ENCODE peak calls at places on chromosomes 6 and 20, in four cellular contexts. D is foreskin keratinocyte, V is endothelial cell of umbilical vein, H is mucosa of descending colon. M is an unnamed sample.

GRCh38 chr20:51731771-51732453 is 36.3 kb downstream of the ATP9A start:
- DNase-seq in V (no peak), H (no peak), D (no peak), M (no peak)

GRCh38 chr20:54468082-54468481 is 7.3 kb upstream of the DOK5 start:
- DNase-seq in D (no peak), H (no peak), V (no peak), M (no peak)

GRCh38 chr6:36848658-36849441 is 9.6 kb upstream of the CPNE5 start:
- DNase-seq in D (peak), V (peak), H (peak), M (no peak)

GRCh38 chr20:38192323-38192885 is 27.3 kb upstream of the TGM2 start:
- DNase-seq in V (no peak), D (no peak), H (no peak), M (no peak)

GRCh38 chr6:36374194-36374593 is 13.3 kb downstream of the ETV7 start:
- DNase-seq in V (no peak), H (no peak), D (no peak), M (no peak)

GRCh38 chr6:37289931-37290330 is 32.0 kb upstream of the TMEM217 start:
- DNase-seq in D (no peak), V (no peak), H (no peak), M (no peak)

GRCh38 chr6:81003156-81003555 is 749.3 kb downstream of the TENT5A start:
- DNase-seq in H (no peak), V (no peak), D (peak), M (no peak)

GRCh38 chr6:119261944-119262284 is 87.6 kb downstream of the MAN1A1 start:
- DNase-seq in D (no peak), V (no peak), H (no peak), M (no peak)

GRCh38 chr20:35721621-35722020 is 20.4 kb downstream of the RBM39 start:
- DNase-seq in H (no peak), V (no peak), D (no peak), M (no peak)

GRCh38 chr6:4125933-4126864 is 9.2 kb downstream of the ECI2 start:
- DNase-seq in H (no peak), V (peak), D (peak), M (peak)
- TF ChIP-seq CTCF in H (no peak), V (peak), D (peak), M (no peak)

GRCh38 chr6:135185483-135185882 is 4.4 kb downstream of the MYB start:
- DNase-seq in D (peak), H (no peak), V (no peak), M (peak)

GRCh38 chr6:135181333-135182119 is 418 bp downstream of the MYB start:
- DNase-seq in D (peak), V (peak), H (peak), M (no peak)

GRCh38 chr6:135182993-135183531 is 2.0 kb downstream of the MYB start:
- DNase-seq in H (peak), D (peak), V (no peak), M (no peak)

GRCh38 chr6:135182120-135182992 is 1.2 kb downstream of the MYB start:
- DNase-seq in D (peak), H (peak), V (peak), M (no peak)

DNA sequence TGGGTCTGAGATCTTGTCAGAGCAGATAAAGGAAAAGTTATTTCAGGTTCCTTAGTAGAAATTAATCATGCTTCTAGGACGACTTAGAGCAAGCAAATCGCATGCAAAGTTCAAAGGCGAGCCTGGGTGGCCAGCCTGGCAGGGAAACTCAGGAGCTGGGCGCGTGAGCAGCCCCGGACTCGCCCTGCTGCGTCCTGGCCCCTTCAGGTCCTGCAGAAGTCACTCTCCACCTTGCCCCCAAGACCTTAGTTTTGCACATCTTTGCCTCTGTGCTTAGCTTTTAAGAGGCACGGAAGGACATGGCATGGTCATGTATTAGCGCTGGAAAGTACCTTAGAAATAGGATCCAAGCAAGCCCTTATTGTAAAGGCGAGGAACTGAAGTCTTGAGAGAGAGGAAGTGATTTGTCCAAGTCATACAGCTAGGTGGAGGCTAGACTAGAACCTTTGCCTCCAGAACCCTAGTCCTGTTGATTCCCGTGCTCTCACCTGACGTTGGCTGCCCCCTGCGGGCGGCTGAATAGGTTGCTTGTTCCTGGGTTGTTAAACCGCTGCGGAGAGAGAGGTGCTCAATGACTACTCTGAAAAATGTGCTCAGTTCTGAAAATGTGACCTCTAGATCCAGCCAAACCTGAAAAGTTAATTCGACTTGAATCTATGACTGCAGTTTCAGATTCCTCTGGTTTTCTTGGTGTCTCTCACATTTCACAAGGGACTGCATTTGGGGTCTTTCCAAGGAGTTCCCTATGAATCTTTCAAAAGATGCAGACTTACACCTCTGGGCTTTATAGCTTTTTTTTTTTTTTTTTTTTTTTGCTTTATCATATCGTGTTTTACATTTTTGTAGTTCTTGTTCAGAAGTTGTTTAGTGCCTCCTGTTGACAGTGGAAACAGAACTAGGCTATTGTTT is 2.7 kb downstream of the MYB start:
- DNase-seq in H (peak), D (peak), V (peak), M (no peak)
- TF ChIP-seq CTCF in H (no peak), D (peak), V (peak), M (peak)

GRCh38 chr6:112086744-112087135 is 542 bp downstream of the TUBE1 start:
- DNase-seq in D (peak), H (no peak), V (peak), M (peak)
- TF ChIP-seq CTCF in D (peak), H (no peak), V (no peak), M (peak)

DNA sequence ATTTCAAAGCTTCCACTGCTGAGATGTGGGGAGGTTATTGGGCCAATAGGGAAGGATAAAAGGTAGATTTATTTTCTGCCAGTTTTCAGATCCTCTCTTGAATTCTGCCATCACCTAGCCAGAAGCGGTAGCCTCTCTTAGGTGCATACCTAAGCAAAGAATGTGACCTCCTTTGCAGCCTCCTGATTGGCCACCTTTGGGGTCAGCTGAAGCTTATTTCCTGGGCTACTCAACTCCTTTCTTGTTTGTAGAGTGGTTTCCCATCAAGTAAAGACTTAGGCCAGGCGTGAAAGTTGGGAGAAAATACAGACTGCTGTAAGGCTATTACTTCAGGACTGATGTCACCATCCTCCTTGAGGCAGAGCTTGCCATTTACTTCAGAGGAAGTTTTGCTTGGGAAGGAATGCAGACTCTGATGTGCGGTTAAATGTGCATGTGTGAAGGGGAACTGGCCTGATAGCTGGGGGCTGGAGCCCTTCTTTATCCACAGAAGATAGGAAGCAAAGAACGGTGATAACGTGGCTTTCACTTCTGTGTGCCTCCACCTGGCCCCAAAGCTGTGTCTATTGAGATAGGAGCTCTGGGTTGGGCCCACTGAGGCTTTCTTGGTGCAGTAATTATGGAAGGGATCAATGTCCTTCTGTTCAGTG is 70.1 kb downstream of the TRMT11 start:
- DNase-seq in H (no peak), D (no peak), V (no peak), M (no peak)
- TF ChIP-seq CTCF in H (no peak), D (no peak), V (no peak), M (no peak)

DNA sequence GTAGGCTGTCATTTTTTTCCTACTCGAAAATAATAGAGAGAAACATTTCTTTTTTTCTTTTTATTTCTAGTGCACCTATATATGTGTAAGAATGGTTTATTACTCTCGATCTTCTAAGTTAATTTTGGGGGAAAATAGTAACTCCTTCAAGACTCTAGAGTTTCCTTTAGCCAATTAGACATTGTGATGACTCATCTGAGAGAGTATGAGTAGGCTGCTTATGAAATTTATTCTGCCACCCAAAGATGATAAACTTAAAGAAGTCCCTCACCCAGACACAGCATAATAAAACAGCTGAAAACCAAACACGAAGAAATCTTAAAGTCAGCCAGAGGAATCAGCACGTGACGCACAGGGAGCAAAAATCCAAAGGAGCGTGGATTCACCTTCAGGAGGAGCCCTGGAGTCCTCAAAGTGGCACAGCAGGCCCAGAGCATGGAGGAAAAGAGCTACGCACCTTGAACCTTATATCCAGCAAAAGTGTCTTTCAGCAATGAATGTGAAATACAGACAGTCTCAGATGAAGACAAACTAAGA is 81.9 kb downstream of the ERMARD start:
- DNase-seq in D (peak), V (no peak), H (no peak), M (no peak)
- TF ChIP-seq CTCF in D (no peak), V (no peak), H (no peak), M (no peak)

M was measured in RWPE1.